ENCODE peak calls at places on chromosomes 7 and 10, in seven cellular contexts. H is IMR-90, T is PC-3, X is cardiac muscle cell, Z is mammary epithelial cell, R is BE2C, L is hepatocyte. C is an unnamed sample.
A peak's percentile ranks its signal among the peaks of the same experiment; 100 is the strongest.

GRCh38 chr10:126247454-126247975 is 140.8 kb downstream of the ADAM12 start:
- DNase-seq in X (peak; percentile 18), H (peak; percentile 100), T (peak; percentile 94), Z (peak; percentile 76), L (peak; percentile 75), R (no peak), C (peak; percentile 100)

GRCh38 chr10:47143072-47143471 is 156.9 kb upstream of the GDF10 start:
- DNase-seq in H (no peak), R (no peak), Z (no peak), T (no peak), L (no peak), X (no peak), C (no peak)

GRCh38 chr10:51666476-51666875 is 32.9 kb downstream of the CSTF2T start:
- DNase-seq in H (no peak), X (no peak), Z (no peak), T (no peak), R (no peak), L (no peak), C (no peak)

GRCh38 chr10:93462881-93463280 is 19.3 kb downstream of the MYOF start:
- DNase-seq in T (peak; percentile 92), R (no peak), Z (peak; percentile 56), X (no peak), L (no peak), H (peak; percentile 54), C (peak; percentile 40)

GRCh38 chr10:12181065-12181775 is 14.5 kb downstream of the NUDT5 start:
- DNase-seq in Z (no peak), L (no peak), T (peak; percentile 3), X (no peak), R (no peak), H (no peak), C (peak; percentile 40)

GRCh38 chr7:94907026-94907419 is 371 bp upstream of the PPP1R9A start:
- DNase-seq in R (no peak), T (no peak), Z (no peak), H (no peak), L (no peak), X (no peak), C (no peak)

GRCh38 chr7:132655071-132655761 is 78.9 kb upstream of the PLXNA4 start:
- DNase-seq in T (no peak), L (peak; percentile 13), H (no peak), Z (no peak), X (peak; percentile 12), R (no peak), C (peak; percentile 52)

GRCh38 chr10:50404021-50404823 is 152.9 kb upstream of the ASAH2 start:
- DNase-seq in H (no peak), L (no peak), X (no peak), R (no peak), T (no peak), Z (no peak), C (no peak)

GRCh38 chr7:19079066-19079465 is 38.4 kb downstream of the TWIST1 start:
- DNase-seq in R (no peak), L (no peak), H (peak; percentile 69), X (no peak), T (peak; percentile 84), Z (peak; percentile 60), C (peak; percentile 18)

DNA sequence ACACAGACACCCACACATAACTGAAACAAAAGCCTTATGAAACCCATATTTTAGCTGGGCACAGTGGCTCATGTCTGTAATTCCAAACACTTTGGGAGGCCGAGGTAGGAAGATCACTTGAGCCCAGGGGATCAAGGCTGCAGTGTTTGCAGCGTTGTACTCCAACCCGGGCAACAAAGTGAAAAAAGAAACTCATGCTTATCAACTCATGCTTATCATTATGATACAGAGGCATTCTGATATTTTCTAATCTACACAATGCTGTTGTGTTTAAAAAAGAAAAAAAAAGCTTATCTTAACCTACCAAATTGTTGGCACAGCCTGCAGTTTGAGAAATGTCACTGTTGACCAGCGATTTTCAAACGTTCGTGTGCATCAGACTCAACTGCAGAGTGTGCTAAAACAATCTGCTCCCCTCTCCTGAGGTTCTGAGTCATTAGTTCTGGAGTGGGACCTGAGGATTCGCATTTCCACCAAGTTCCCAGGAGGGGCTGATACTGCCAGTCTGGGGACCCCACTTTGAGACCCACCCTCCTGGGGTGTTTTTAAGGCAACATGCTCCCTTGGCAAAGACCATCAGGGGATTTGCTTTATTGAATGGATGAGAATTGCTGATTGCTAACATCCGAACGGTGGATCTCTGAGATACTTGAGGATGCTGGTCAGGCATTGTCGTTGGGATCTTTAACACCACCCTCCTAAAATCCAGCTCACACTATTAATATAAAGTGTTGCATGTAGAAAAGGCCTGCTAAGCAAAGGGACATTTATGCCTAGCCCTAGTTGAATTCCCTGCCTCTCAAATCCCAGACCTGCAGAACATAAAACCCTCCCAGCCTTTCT is 16.2 kb downstream of the CHST3 start:
- DNase-seq in L (no peak), Z (no peak), H (peak; percentile 48), R (no peak), X (no peak), T (no peak), C (no peak)
- H3K4me3 ChIP-seq in L (no peak overlapping the region), Z (no peak overlapping the region), H (no peak overlapping the region), R (no peak overlapping the region), X (no peak overlapping the region), T (no peak overlapping the region), C (no peak overlapping the region)

GRCh38 chr10:123507298-123507697 is 158.9 kb upstream of the GPR26 start:
- DNase-seq in T (no peak), H (no peak), X (no peak), Z (no peak), L (no peak), R (no peak), C (no peak)
- H3K36me3 ChIP-seq in T (no peaks in the 10 kb centered on the region), H (no peaks in the 10 kb centered on the region), X (no peaks in the 10 kb centered on the region), Z (no peaks in the 10 kb centered on the region), L (no peaks in the 10 kb centered on the region), R (no peaks in the 10 kb centered on the region), C (no peaks in the 10 kb centered on the region)

GRCh38 chr10:70457759-70458305 is 16.4 kb upstream of the NODAL start:
- DNase-seq in X (no peak), L (no peak), Z (no peak), R (no peak), T (no peak), H (no peak), C (no peak)

GRCh38 chr10:70456164-70456563 is 14.7 kb upstream of the NODAL start:
- DNase-seq in R (no peak), Z (no peak), H (no peak), X (no peak), L (no peak), T (no peak), C (no peak)

GRCh38 chr10:70459061-70459770 is 17.7 kb upstream of the NODAL start:
- DNase-seq in Z (no peak), H (no peak), R (no peak), L (no peak), X (peak; percentile 36), T (no peak), C (no peak)

GRCh38 chr10:70459771-70460490 is 18.4 kb upstream of the NODAL start:
- DNase-seq in L (no peak), X (no peak), T (no peak), R (no peak), H (no peak), Z (no peak), C (no peak)

DNA sequence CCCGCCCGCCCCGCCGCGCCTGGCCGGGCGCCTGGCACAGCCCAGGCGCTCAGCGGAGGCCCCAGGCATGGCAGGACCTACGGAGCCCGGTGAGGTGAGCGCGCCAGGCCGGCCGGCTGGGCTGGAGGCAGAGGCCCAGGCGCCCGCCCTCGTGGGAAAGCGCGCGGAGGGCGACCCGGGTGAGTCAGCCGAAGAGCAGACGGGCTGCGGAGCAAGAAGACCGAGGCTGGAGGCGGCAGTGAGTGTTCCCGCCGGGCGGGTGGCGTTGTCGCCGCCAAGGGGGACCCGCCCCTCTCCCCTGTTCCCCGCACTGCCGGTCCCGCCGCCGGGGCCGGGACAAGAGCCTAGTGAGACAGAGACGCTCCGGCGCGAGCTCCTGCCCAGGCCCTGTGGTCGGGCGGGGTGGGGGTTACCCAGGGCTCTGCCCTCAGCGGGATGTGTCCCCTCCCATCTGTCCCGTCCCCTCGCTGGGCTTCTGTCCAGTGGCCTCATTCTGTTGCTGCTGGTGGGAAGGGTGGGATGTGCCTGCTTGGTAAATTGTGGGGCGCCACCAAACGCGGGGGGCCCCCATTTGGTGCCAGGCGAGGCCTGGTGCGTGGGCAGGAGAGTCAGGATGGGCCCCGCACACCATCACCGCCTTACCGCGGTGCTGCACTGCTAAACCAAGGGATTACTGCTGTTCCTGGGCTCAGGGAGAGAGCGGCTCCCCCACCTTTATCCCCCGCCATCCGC is 17.0 kb upstream of the NODAL start:
- DNase-seq in H (peak; percentile 73), X (peak; percentile 68), R (peak; percentile 83), L (peak; percentile 89), T (peak; percentile 89), Z (peak; percentile 62), C (peak; percentile 71)
- TF ChIP-seq CTCF in H (no peak), X (no peak), R (no peak), L (no peak), T (no peak), Z (no peak), C (no peak)

DNA sequence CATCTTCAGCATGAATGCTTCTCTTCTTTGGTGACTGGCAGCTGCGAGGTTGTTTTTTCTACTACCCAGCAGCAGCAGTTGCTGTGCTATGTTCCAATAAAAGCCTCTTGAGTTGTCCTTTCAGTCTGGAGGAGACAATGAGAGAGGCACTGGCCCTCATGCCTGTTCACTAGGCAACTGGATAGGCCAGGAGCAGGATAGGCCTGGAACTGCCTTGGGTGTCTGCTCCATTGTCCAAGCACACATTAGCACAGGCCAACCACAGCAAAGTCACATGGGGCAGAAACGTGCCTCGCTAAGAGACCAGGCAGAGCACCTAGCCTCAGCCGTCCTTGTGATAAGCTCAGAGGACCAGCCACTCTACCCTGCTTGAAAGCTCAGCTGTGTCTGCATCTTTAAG is 76.9 kb upstream of the PDCD4 start:
- DNase-seq in R (peak; percentile 87), H (no peak), L (no peak), T (no peak), X (peak; percentile 84), Z (no peak), C (no peak)
- H3K4me3 ChIP-seq in R (no peak overlapping the region), H (no peak overlapping the region), L (no peak overlapping the region), T (no peak overlapping the region), X (no peak overlapping the region), Z (no peak overlapping the region), C (no peak overlapping the region)

C was measured in brain microvascular endothelial cell.